ENCODE peak calls at places on chromosomes 5 and 9, in four cellular contexts. Q is SW 1271, N is NCI-H2081, O is putamen. I is an unnamed sample.

GRCh38 chr5:132458651-132459030 is 31.9 kb downstream of the IRF1 start:
- DNase-seq in Q (no peak), N (no peak), O (no peak), I (no peak)

GRCh38 chr5:96562614-96563013 is 99.6 kb upstream of the CAST start:
- DNase-seq in Q (peak), N (no peak), O (no peak), I (no peak)

GRCh38 chr5:88045931-88046461 is 222.6 kb downstream of the TMEM161B start:
- DNase-seq in Q (no peak), N (peak), O (peak), I (no peak)

GRCh38 chr5:96718635-96719077 is 56.5 kb downstream of the CAST start:
- DNase-seq in Q (no peak), N (no peak), O (no peak), I (no peak)

GRCh38 chr9:125343518-125344284 is 82.1 kb downstream of the GAPVD1 start:
- DNase-seq in Q (no peak), N (peak), O (no peak), I (no peak)

GRCh38 chr9:135650408-135650807 is 11.1 kb upstream of the GLT6D1 start:
- DNase-seq in Q (no peak), N (no peak), O (no peak), I (no peak)

GRCh38 chr9:129500166-129500862 is 120.6 kb downstream of the C9orf50 start:
- DNase-seq in Q (no peak), N (peak), O (no peak), I (no peak)

GRCh38 chr5:171600736-171601265 is 181.4 kb downstream of the FGF18 start:
- DNase-seq in Q (no peak), N (no peak), O (no peak), I (no peak)

GRCh38 chr5:151496041-151496484 is 48.7 kb downstream of the SLC36A1 start:
- DNase-seq in Q (no peak), N (no peak), O (no peak), I (no peak)

GRCh38 chr9:133163559-133164208 is at the start of gene GBGT1:
- DNase-seq in Q (no peak), N (no peak), O (no peak), I (no peak)

GRCh38 chr5:178331491-178331981 is 98.9 kb upstream of the PHYKPL start:
- DNase-seq in Q (no peak), N (no peak), O (peak), I (no peak)

GRCh38 chr9:114652776-114653555 is 4.6 kb downstream of the TEX53 start:
- DNase-seq in Q (no peak), N (no peak), O (no peak), I (no peak)